ENCODE peak calls at places on chromosomes 13 and 19, in four cellular contexts. T, N, G and I are unnamed samples.

GRCh38 chr19:49119411-49120324 is at the start of gene PPFIA3:
- DNase-seq in G (peak), T (peak), N (peak), I (peak)

GRCh38 chr19:28940751-28941500 is 272.0 kb downstream of the UQCRFS1 start:
- DNase-seq in N (no peak), G (no peak), T (no peak), I (no peak)

GRCh38 chr19:719636-720377 is 11.1 kb downstream of the PALM start:
- DNase-seq in T (no peak), G (no peak), N (no peak), I (no peak)

GRCh38 chr13:34358811-34359513 is 541.0 kb downstream of the RFC3 start:
- DNase-seq in N (no peak), T (no peak), G (no peak), I (no peak)

GRCh38 chr13:100234006-100234405 is 145.1 kb downstream of the PCCA start:
- DNase-seq in T (no peak), G (no peak), N (no peak), I (no peak)

GRCh38 chr13:23428183-23428528 is 5.3 kb downstream of the SACS start:
- DNase-seq in N (no peak), G (no peak), T (no peak), I (no peak)

GRCh38 chr13:105519766-105520165 is 1015.7 kb downstream of the EFNB2 start:
- DNase-seq in T (no peak), G (no peak), N (no peak), I (no peak)

GRCh38 chr13:100721885-100722512 is 47.4 kb upstream of the TMTC4 start:
- DNase-seq in G (peak), T (peak), N (no peak), I (peak)

GRCh38 chr19:28883241-28883693 is 329.7 kb downstream of the UQCRFS1 start:
- DNase-seq in G (no peak), T (no peak), N (no peak), I (no peak)

GRCh38 chr13:49113526-49114286 is 106.4 kb upstream of the MLNR start:
- DNase-seq in G (no peak), T (no peak), N (no peak), I (no peak)

GRCh38 chr19:17281391-17282304 is at the start of gene ANKLE1:
- DNase-seq in G (no peak), T (peak), N (no peak), I (peak)

GRCh38 chr13:98977568-98978270 is at the start of gene DOCK9:
- DNase-seq in G (peak), T (no peak), N (peak), I (no peak)

GRCh38 chr13:31114641-31115040 is 47.1 kb downstream of the HSPH1 start:
- DNase-seq in T (no peak), N (no peak), G (no peak), I (no peak)

GRCh38 chr13:25171517-25172302 is at the start of gene AMER2:
- DNase-seq in G (peak), T (no peak), N (no peak), I (no peak)

GRCh38 chr19:51695702-51696315 is 2.7 kb downstream of the SPACA6 start:
- DNase-seq in N (no peak), T (peak), G (no peak), I (peak)

GRCh38 chr19:9406798-9407352 is 28.5 kb downstream of the ZNF266 start:
- DNase-seq in G (peak), T (peak), N (no peak), I (peak)

GRCh38 chr13:74662895-74663294 is 528.7 kb upstream of the KLF12 start:
- DNase-seq in T (no peak), N (no peak), G (no peak), I (no peak)

GRCh38 chr13:86813198-86813597 is 858.0 kb upstream of the SLITRK5 start:
- DNase-seq in G (no peak), N (no peak), T (no peak), I (no peak)

GRCh38 chr19:3357362-3357730 is 9.0 kb upstream of the NFIC start:
- DNase-seq in G (no peak), T (no peak), N (no peak), I (no peak)

GRCh38 chr13:44365008-44365407 is 8.6 kb upstream of the SERP2 start:
- DNase-seq in N (no peak), G (no peak), T (no peak), I (no peak)

GRCh38 chr13:73918691-73919090 is 215.5 kb downstream of the KLF12 start:
- DNase-seq in N (no peak), T (no peak), G (no peak), I (no peak)

GRCh38 chr13:90447735-90448103 is 899.8 kb upstream of the MIR17HG start:
- DNase-seq in G (no peak), T (no peak), N (no peak), I (no peak)

GRCh38 chr19:40231544-40232424 is 5.3 kb upstream of the CCNP start:
- DNase-seq in G (no peak), T (no peak), N (no peak), I (peak)

GRCh38 chr19:13087795-13088537 is 14.7 kb downstream of the LYL1 start:
- DNase-seq in G (no peak), N (no peak), T (no peak), I (peak)

GRCh38 chr13:97068146-97068545 is 73.9 kb upstream of the OXGR1 start:
- DNase-seq in G (no peak), T (no peak), N (no peak), I (no peak)

GRCh38 chr19:33998739-33999345 is 173.5 kb upstream of the LSM14A start:
- DNase-seq in G (no peak), N (no peak), T (no peak), I (no peak)

GRCh38 chr13:98289339-98289935 is 112.4 kb upstream of the RNF113B start:
- DNase-seq in G (no peak), T (no peak), N (no peak), I (no peak)

GRCh38 chr13:97621631-97622030 is 187.7 kb downstream of the RAP2A start:
- DNase-seq in N (no peak), T (no peak), G (no peak), I (no peak)

GRCh38 chr19:9324584-9324962 is 594 bp downstream of the ZNF559 start:
- DNase-seq in G (no peak), T (no peak), N (no peak), I (no peak)

GRCh38 chr19:35260694-35261304 is 8.0 kb upstream of the USF2 start:
- DNase-seq in G (no peak), N (no peak), T (peak), I (peak)

GRCh38 chr19:10004617-10005016 is 5.7 kb downstream of the COL5A3 start:
- DNase-seq in G (no peak), N (no peak), T (no peak), I (no peak)

GRCh38 chr19:17209126-17210036 is 5.8 kb upstream of the USE1 start:
- DNase-seq in G (no peak), T (peak), N (no peak), I (no peak)

GRCh38 chr13:40187836-40188591 is 478.4 kb downstream of the FOXO1 start:
- DNase-seq in T (peak), G (no peak), N (no peak), I (no peak)

GRCh38 chr13:54004026-54004699 is 975.5 kb downstream of the OLFM4 start:
- DNase-seq in N (no peak), G (no peak), T (no peak), I (no peak)

GRCh38 chr13:44197791-44198770 is 175.5 kb upstream of the SERP2 start:
- DNase-seq in T (no peak), G (no peak), N (no peak), I (no peak)

GRCh38 chr13:112980441-112980840 is 11.4 kb downstream of the MCF2L start:
- DNase-seq in T (no peak), G (no peak), N (no peak), I (no peak)

GRCh38 chr13:103931396-103931795 is 865.2 kb upstream of the SLC10A2 start:
- DNase-seq in N (no peak), T (no peak), G (no peak), I (no peak)

DNA sequence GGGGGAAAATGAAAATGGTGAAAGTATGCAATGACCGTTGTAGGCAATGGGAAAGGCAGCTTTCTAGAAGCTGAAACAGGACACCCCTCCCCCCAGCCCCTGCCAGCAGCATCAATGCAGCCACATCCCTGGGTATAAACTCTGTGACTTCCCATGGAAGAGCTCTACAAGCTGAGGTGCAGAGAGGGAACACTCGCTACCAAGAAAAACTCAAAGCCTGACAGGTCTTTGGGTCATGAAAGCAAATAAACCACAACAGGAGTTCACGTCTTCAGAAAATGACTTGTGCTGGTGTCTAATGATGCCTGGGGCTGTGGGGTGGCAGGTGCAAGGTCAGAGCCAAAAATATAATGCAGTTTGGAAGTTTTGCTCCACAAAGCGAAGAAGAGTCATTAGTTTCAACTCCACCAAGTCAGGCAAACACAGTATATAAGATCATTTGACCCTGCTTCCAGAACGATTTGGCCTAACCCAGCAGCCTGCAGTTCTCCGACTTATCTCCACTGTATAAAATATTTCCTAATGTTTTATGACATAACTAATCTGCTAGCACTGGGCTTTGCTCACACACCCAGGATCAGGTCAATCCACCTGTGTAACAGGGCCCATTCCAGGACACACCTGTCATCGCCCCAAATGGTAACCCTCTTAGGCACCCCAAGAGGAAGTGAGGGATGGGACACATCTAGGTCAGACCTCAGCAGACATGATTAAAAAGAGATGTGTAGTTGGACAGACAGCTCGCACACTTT is 102.1 kb downstream of the IRS2 start:
- DNase-seq in G (peak), N (no peak), T (peak), I (no peak)
- H3K27ac ChIP-seq in G (peak), N (peak), T (peak), I (peak)

GRCh38 chr13:110885516-110885915 is 29.4 kb downstream of the ANKRD10 start:
- DNase-seq in T (no peak), N (no peak), G (no peak), I (no peak)

GRCh38 chr13:110887955-110888333 is 26.9 kb downstream of the ANKRD10 start:
- DNase-seq in T (no peak), N (no peak), G (no peak), I (no peak)

GRCh38 chr13:110885966-110886365 is 28.9 kb downstream of the ANKRD10 start:
- DNase-seq in T (no peak), G (no peak), N (no peak), I (no peak)

GRCh38 chr13:110887242-110887954 is 27.5 kb downstream of the ANKRD10 start:
- DNase-seq in N (no peak), G (no peak), T (no peak), I (no peak)

GRCh38 chr13:110886475-110887241 is 28.2 kb downstream of the ANKRD10 start:
- DNase-seq in G (no peak), T (no peak), N (no peak), I (no peak)
- TF ChIP-seq POLR2A in G (no peak), T (no peak), N (no peak), I (no peak)

GRCh38 chr19:56710437-56710836 is 38.9 kb upstream of the ZNF835 start:
- DNase-seq in T (no peak), N (no peak), G (no peak), I (no peak)
- TF ChIP-seq CTCF in T (no peak), N (no peak), G (no peak), I (no peak)

GRCh38 chr19:7648265-7649014 is 11.5 kb downstream of the STXBP2 start:
- DNase-seq in T (no peak), G (no peak), N (no peak), I (no peak)
- H3K27ac ChIP-seq in T (no peak), G (peak), N (peak), I (no peak)

GRCh38 chr19:58277748-58278147 is 1.0 kb upstream of the ZNF8 start:
- DNase-seq in N (no peak), T (no peak), G (no peak), I (no peak)
- TF ChIP-seq POLR2A in N (no peak), T (no peak), G (no peak), I (no peak)

GRCh38 chr19:27806471-27807070 is 1406.4 kb downstream of the UQCRFS1 start:
- DNase-seq in G (no peak), T (no peak), N (no peak), I (no peak)
- TF ChIP-seq CTCF in G (no peak), T (no peak), N (no peak), I (no peak)

GRCh38 chr13:35723061-35723461 is 246.6 kb upstream of the MAB21L1 start:
- DNase-seq in T (no peak), G (no peak), N (no peak), I (no peak)
- H3K27ac ChIP-seq in T (peak), G (no peak), N (peak), I (no peak)

DNA sequence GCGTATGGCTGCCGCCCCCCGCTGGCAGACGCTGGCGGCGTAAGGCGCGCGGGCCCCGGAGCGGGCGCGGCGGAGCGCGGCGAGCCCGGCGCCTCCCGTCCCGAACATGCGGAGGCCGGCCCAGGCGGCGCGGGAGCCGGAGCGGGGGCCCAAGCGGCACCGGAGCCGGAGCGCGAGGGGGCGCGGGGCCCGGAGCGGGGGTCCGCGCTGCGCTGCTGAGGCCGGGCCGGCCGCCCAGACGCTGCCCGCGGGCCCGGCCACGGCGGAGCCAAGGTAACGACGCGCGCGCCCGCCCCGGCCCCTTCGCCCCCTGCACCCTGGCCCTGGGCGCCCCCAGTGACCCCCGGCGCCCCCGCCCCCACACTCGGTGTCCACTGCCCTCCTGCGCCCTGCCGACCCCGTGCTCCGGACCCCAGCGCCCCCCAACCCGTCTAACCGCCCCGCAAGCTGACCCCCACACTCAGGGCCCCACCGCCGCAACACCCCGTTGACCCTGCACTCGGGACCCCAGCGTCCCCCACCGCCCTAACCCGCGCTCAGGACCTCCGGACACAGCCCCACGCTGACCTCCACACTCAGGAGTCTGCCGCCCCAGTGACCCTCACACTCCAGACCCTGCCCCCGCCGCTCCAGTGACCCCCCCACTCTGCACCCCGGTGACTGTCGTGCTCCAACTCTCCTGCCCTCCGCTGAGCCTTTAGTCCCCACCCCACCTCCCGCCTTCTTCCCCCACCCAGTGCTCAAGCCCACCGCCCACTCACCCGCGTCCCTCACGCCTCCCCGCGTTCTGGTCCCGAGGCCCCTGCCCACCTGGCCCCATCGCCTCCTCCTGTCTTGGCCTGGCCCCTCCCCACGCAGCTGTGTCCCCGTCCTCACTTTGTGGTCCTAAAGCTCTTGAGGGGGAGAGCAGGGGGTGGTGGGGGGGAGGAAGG is at the start of gene CSNK1G2:
- DNase-seq in G (no peak), T (no peak), N (no peak), I (peak)
- TF ChIP-seq POLR2A in G (no peak), T (no peak), N (no peak), I (no peak)

GRCh38 chr13:29511980-29512379 is 83.5 kb downstream of the SLC7A1 start:
- DNase-seq in G (peak), T (no peak), N (no peak), I (no peak)
- TF ChIP-seq CTCF in G (no peak), T (no peak), N (no peak), I (no peak)

GRCh38 chr19:6071103-6071485 is 39.2 kb downstream of the RFX2 start:
- DNase-seq in N (no peak), T (peak), G (no peak), I (peak)

GRCh38 chr19:6068711-6069110 is 41.6 kb downstream of the RFX2 start:
- DNase-seq in G (no peak), N (no peak), T (peak), I (peak)

GRCh38 chr19:6069268-6069771 is 41.0 kb downstream of the RFX2 start:
- DNase-seq in T (peak), N (no peak), G (no peak), I (no peak)

GRCh38 chr19:6071840-6072239 is 38.5 kb downstream of the RFX2 start:
- DNase-seq in N (no peak), T (no peak), G (no peak), I (no peak)

GRCh38 chr19:6070179-6071102 is 39.9 kb downstream of the RFX2 start:
- DNase-seq in T (peak), N (no peak), G (no peak), I (no peak)
- H3K27ac ChIP-seq in T (peak), N (peak), G (no peak), I (no peak)